ENCODE peak calls at places on chromosomes 7 and 10, in seven cellular contexts. M, H, T, Z, X, R and P are unnamed samples.

GRCh38 chr10:129774736-129775401 is 189.2 kb downstream of the EBF3 start:
- DNase-seq in R (peak), X (peak), T (no peak), Z (peak), M (no peak), H (no peak), P (no peak)

GRCh38 chr7:42232275-42232674 is 4.7 kb downstream of the GLI3 start:
- DNase-seq in R (no peak), M (peak), T (no peak), Z (no peak), X (no peak), H (peak), P (no peak)

GRCh38 chr7:26049081-26049480 is 102.9 kb upstream of the NFE2L3 start:
- DNase-seq in T (no peak), X (no peak), R (peak), Z (no peak), M (no peak), H (no peak), P (no peak)

GRCh38 chr7:69696686-69697685 is 98.7 kb downstream of the AUTS2 start:
- DNase-seq in Z (no peak), X (no peak), T (no peak), R (no peak), M (no peak), H (no peak), P (no peak)

GRCh38 chr10:86357676-86358075 is 8.9 kb downstream of the GRID1 start:
- DNase-seq in M (no peak), Z (peak), X (no peak), T (no peak), R (no peak), H (no peak), P (no peak)

GRCh38 chr10:97748116-97748515 is 11.2 kb downstream of the ZFYVE27 start:
- DNase-seq in M (no peak), T (no peak), H (no peak), R (no peak), X (no peak), Z (peak), P (no peak)

GRCh38 chr10:80468002-80468401 is 13.9 kb downstream of the TSPAN14 start:
- DNase-seq in T (peak), R (no peak), H (peak), M (no peak), X (peak), Z (peak), P (no peak)

GRCh38 chr10:95289921-95290421 is 832 bp downstream of the PDLIM1 start:
- DNase-seq in H (no peak), M (no peak), T (no peak), Z (no peak), X (no peak), R (no peak), P (no peak)

GRCh38 chr7:16428672-16429071 is 7.3 kb upstream of the CRPPA start:
- DNase-seq in R (no peak), X (peak), T (no peak), M (peak), Z (no peak), H (peak), P (no peak)

GRCh38 chr7:116529250-116529649 is 4.4 kb downstream of the CAV1 start:
- DNase-seq in R (no peak), Z (no peak), M (no peak), X (no peak), H (no peak), T (no peak), P (no peak)

GRCh38 chr10:1064172-1064571 is 8.0 kb downstream of the WDR37 start:
- DNase-seq in Z (no peak), H (peak), X (no peak), T (no peak), M (no peak), R (no peak), P (no peak)

GRCh38 chr7:29801929-29802328 is 4.4 kb upstream of the WIPF3 start:
- DNase-seq in Z (no peak), R (no peak), M (no peak), T (no peak), X (no peak), H (no peak), P (no peak)

GRCh38 chr7:86708334-86708733 is 64.6 kb downstream of the GRM3 start:
- DNase-seq in T (no peak), Z (no peak), M (no peak), X (no peak), H (no peak), R (no peak), P (no peak)

GRCh38 chr10:129956902-129957673 is 7.0 kb downstream of the EBF3 start:
- DNase-seq in X (no peak), H (peak), T (no peak), Z (no peak), M (no peak), R (no peak), P (no peak)

GRCh38 chr10:132542086-132542775 is 4.6 kb downstream of the INPP5A start:
- DNase-seq in R (no peak), X (no peak), T (no peak), H (no peak), Z (peak), M (no peak), P (no peak)

GRCh38 chr10:17643339-17643754 is 604 bp upstream of the STAM start:
- DNase-seq in R (peak), H (peak), Z (peak), X (peak), T (peak), M (peak), P (no peak)

GRCh38 chr7:51274001-51274400 is 42.6 kb downstream of the COBL start:
- DNase-seq in M (no peak), Z (no peak), X (no peak), T (no peak), R (no peak), H (no peak), P (no peak)

GRCh38 chr10:87864497-87865059 is 1.2 kb downstream of the PTEN start:
- DNase-seq in H (no peak), T (no peak), X (no peak), M (peak), Z (no peak), R (no peak), P (no peak)

DNA sequence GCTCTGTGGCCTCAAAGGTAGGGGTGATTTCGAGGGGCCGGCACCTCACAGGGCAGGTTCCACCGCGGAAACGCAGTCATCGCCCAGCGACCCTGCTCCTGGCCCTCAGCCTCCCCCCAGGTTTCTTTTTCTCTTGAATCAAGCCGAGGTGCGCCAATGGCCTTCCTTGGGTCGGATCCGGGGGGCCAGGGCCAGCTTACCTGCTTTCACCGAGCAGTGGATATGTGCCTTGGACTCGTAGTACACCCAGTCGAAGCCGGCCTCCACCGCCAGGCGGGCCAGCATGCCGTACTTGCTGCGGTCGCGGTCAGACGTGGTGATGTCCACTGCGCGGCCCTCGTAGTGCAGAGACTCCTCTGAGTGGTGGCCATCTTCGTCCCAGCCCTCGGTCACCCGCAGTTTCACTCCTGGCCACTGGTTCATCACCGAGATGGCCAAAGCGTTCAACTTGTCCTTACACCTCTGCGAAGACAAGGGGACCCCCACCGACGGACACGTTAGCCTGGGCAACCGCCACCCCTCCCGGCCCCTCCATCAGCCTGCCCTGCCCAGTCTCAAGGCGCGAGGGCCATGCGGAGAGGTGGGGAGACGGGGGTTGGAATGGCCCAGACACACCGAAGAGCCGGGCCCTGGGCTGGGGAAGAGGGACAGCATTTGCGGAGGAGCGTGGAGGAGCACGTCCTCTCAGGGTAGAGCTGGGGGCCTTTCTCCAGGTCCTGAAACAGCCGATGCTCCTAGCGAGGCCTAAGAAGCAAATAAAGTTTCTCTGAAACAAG is 6.0 kb downstream of the SHH start:
- DNase-seq in H (no peak), Z (no peak), T (no peak), M (peak), X (no peak), R (no peak), P (no peak)
- H3K4me3 ChIP-seq in H (no peak), Z (no peak), T (no peak), M (peak), X (peak), R (no peak), P (peak)

GRCh38 chr7:111104710-111105109 is 13.8 kb downstream of the LRRN3 start:
- DNase-seq in R (no peak), M (no peak), T (no peak), H (no peak), X (no peak), Z (no peak), P (no peak)
- H3K4me3 ChIP-seq in R (no peak), M (no peak), T (no peak), H (no peak), X (no peak), Z (no peak), P (no peak)

GRCh38 chr10:62959553-62959952 is 143.4 kb upstream of the EGR2 start:
- DNase-seq in Z (no peak), H (peak), R (no peak), X (no peak), T (no peak), M (peak), P (no peak)
- H3K4me3 ChIP-seq in Z (no peak), H (no peak), R (no peak), X (no peak), T (no peak), M (no peak), P (no peak)

DNA sequence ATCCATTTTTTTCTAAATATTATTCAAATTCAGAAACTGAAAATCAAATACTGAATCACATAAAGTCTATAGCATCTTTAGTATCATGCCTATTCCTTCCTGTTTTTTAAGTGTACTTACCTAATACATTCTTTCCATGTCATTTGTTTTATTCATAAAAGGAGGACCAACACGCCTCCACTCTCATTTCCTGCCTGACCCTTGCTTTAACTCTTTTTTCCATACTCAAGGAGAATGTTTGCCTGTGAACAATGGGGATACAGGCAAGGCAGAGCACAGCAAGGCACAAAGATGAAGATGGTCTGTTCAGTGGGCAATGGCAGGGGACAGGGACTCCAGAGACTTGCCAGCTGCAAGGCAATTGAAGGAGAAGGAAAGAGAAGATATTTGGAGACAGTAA is 121.2 kb upstream of the FEZF1 start:
- DNase-seq in T (no peak), M (no peak), H (peak), X (no peak), R (no peak), Z (no peak), P (no peak)
- H3K4me3 ChIP-seq in T (no peak), M (no peak), H (no peak), X (no peak), R (no peak), Z (no peak), P (no peak)

GRCh38 chr7:113698556-113699220 is 220.1 kb downstream of the PPP1R3A start:
- DNase-seq in T (peak), R (peak), M (peak), X (no peak), H (peak), Z (no peak), P (peak)

GRCh38 chr7:113694149-113694548 is 224.7 kb downstream of the PPP1R3A start:
- DNase-seq in M (no peak), X (no peak), H (no peak), T (no peak), Z (no peak), R (no peak), P (no peak)
- H3K4me3 ChIP-seq in M (no peak), X (no peak), H (no peak), T (no peak), Z (no peak), R (no peak), P (no peak)

GRCh38 chr7:47481656-47482012 is 100.3 kb downstream of the TNS3 start:
- DNase-seq in Z (no peak), R (no peak), M (no peak), H (no peak), T (no peak), X (no peak), P (no peak)
- H3K4me3 ChIP-seq in Z (no peak), R (no peak), M (no peak), H (no peak), T (peak), X (no peak), P (no peak)

GRCh38 chr7:93178213-93178612 is 30.0 kb upstream of the SAMD9L start:
- DNase-seq in M (peak), T (no peak), H (peak), Z (no peak), X (no peak), R (no peak), P (no peak)
- H3K4me3 ChIP-seq in M (no peak), T (no peak), H (no peak), Z (no peak), X (no peak), R (no peak), P (no peak)

GRCh38 chr7:135617781-135618180 is 44.5 kb upstream of the STMP1 start:
- DNase-seq in Z (no peak), X (no peak), H (no peak), M (no peak), R (no peak), T (no peak), P (no peak)
- H3K4me3 ChIP-seq in Z (no peak), X (no peak), H (no peak), M (no peak), R (no peak), T (no peak), P (no peak)